ENCODE peak calls at places on chromosome X, in four cellular contexts. R is IMR-90, Z is K562, S is keratinocyte. J is an unnamed sample. For H3K9me1, the result is how much of the 10 kb centered on the place peaks cover.

GRCh38 chrX:56789518-56790070 is 60.6 kb downstream of the NBDY start:
- DNase-seq in R (no peak), Z (no peak), S (no peak), J (no peak)

GRCh38 chrX:57821703-57822375 is 88.4 kb downstream of the ZXDA start:
- DNase-seq in R (peak), Z (peak), S (peak), J (peak)

GRCh38 chrX:155997436-155997835 is at the start of gene IL9R:
- DNase-seq in R (no peak), Z (peak), S (no peak), J (no peak)

GRCh38 chrX:17380221-17380620 is 5.2 kb downstream of the NHS start:
- DNase-seq in R (no peak), Z (no peak), S (no peak), J (no peak)

GRCh38 chrX:50927127-50927526 is 16.6 kb downstream of the BMP15 start:
- DNase-seq in R (no peak), Z (no peak), S (no peak), J (no peak)

GRCh38 chrX:1134156-1134555 is 78.3 kb downstream of the CRLF2 start:
- DNase-seq in R (no peak), Z (no peak), S (no peak), J (no peak)

GRCh38 chrX:107748490-107748889 is 27.1 kb downstream of the TSC22D3 start:
- DNase-seq in R (no peak), Z (no peak), S (no peak), J (no peak)

GRCh38 chrX:151505796-151506195 is 57.7 kb upstream of the PASD1 start:
- DNase-seq in R (no peak), Z (peak), S (no peak), J (peak)

GRCh38 chrX:112826020-112826419 is 14.6 kb downstream of the AMOT start:
- DNase-seq in R (peak), Z (no peak), S (no peak), J (no peak)

GRCh38 chrX:69546417-69546816 is 42.3 kb downstream of the NALF2 start:
- DNase-seq in R (no peak), Z (no peak), S (no peak), J (no peak)

GRCh38 chrX:11321986-11322385 is 28.8 kb downstream of the AMELX start:
- DNase-seq in R (no peak), Z (no peak), S (no peak), J (no peak)

GRCh38 chrX:131288188-131288587 is 918 bp downstream of the IGSF1 start:
- DNase-seq in R (no peak), Z (no peak), S (no peak), J (no peak)

GRCh38 chrX:17525762-17526555 is 151.0 kb downstream of the NHS start:
- DNase-seq in R (peak), Z (no peak), S (no peak), J (no peak)

GRCh38 chrX:132520213-132520612 is 31.4 kb upstream of the MBNL3 start:
- DNase-seq in R (no peak), Z (no peak), S (no peak), J (no peak)

GRCh38 chrX:12975670-12975965 is 708 bp downstream of the TMSB4X start:
- DNase-seq in R (no peak), Z (no peak), S (no peak), J (no peak)

GRCh38 chrX:12973561-12974216 is 1.2 kb upstream of the TMSB4X start:
- DNase-seq in R (no peak), Z (no peak), S (no peak), J (peak)

GRCh38 chrX:12975999-12976558 is 1.2 kb downstream of the TMSB4X start:
- DNase-seq in R (peak), Z (peak), S (no peak), J (no peak)

GRCh38 chrX:12974217-12974796 is 603 bp upstream of the TMSB4X start:
- DNase-seq in R (peak), Z (peak), S (no peak), J (peak)

GRCh38 chrX:12974797-12975669 is at the start of gene TMSB4X:
- DNase-seq in R (peak), Z (peak), S (no peak), J (peak)
- H3K9me1 ChIP-seq in R (under half), Z (under half), S (under half), J (under half)

GRCh38 chrX:9516635-9517034 is 51.8 kb downstream of the TBL1X start:
- DNase-seq in R (no peak), Z (no peak), S (no peak), J (no peak)
- H3K9me1 ChIP-seq in R (under half), Z (under half), S (under half), J (under half)

GRCh38 chrX:25941559-25942250 is 196.4 kb upstream of the MAGEB18 start:
- DNase-seq in R (no peak), Z (no peak), S (no peak), J (peak)

GRCh38 chrX:25941087-25941486 is 197.1 kb upstream of the MAGEB18 start:
- DNase-seq in R (peak), Z (no peak), S (peak), J (peak)
- H3K9me1 ChIP-seq in R (under half), Z (under half), S (under half), J (under half)

GRCh38 chrX:134810211-134810610 is 151.9 kb upstream of the PLAC1 start:
- DNase-seq in R (peak), Z (peak), S (no peak), J (no peak)
- H3K9me1 ChIP-seq in R (under half), Z (under half), S (under half), J (under half)

DNA sequence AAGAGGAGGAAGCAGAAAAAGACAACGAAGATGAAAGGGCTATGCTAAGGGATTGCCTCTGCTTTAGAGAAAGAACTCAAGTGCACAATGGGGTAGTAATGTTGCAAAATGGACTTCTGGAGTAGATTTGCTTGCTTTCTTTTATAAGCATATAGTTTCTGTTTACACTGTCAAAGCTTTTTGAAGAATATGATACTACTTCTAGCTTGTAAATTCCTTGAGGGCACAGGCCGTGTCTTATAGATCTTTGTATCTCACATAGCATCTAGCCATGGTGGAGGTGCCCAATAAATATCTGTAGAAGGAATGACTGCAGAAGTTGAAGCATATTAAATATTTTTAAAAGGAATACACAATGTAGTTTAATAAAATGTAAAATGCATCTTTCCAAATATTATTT is 147.8 kb upstream of the ZIC3 start:
- DNase-seq in R (no peak), Z (no peak), S (no peak), J (no peak)
- H3K9me1 ChIP-seq in R (under half), Z (under half), S (under half), J (under half)

DNA sequence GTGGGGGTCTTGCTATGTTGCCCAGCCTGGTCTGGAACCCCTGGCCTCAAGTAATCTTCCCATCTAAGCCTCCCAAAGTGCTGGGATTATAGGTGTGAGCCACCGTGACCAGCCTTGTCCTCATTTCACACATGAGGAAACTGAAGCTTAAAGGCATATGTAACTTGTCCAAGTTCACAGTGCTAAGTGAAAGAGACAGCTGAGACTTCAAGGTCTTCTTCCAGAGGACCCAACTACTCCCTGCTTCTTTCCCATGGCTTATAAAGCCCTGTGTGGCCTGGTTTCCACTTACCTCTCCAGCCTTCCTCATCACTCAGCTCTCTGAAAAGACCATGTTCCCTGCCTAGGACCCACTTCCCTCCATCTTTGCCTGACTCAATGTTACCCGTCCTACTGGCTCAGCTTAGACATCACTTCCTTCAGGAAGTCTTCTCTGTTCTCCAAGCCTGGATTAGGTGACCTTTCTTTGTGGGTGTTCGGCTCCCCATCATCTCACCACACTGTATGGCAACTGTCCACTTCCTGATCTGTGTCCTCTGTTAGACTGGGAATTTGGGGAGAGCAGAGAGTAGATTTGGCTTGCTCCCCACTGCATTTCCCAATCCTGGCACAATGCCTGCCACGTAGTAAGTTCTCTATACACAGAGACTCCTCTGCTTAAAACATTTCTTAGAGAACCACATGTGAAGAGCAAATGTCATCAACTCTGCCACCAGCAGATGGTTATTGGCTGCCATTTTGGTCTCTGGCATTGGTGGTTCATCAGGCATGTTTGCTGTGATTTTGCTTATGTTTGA is 30.4 kb upstream of the LAMP2 start:
- DNase-seq in R (peak), Z (no peak), S (no peak), J (no peak)
- H3K9me1 ChIP-seq in R (under half), Z (under half), S (under half), J (under half)

GRCh38 chrX:118928126-118928525 is 46.3 kb upstream of the LONRF3 start:
- DNase-seq in R (no peak), Z (no peak), S (no peak), J (peak)
- H3K9me1 ChIP-seq in R (under half), Z (under half), S (under half), J (under half)

GRCh38 chrX:101359966-101360365 is 11.4 kb upstream of the TIMM8A start:
- DNase-seq in R (peak), Z (no peak), S (no peak), J (no peak)
- H3K9me1 ChIP-seq in R (under half), Z (under half), S (under half), J (under half)

DNA sequence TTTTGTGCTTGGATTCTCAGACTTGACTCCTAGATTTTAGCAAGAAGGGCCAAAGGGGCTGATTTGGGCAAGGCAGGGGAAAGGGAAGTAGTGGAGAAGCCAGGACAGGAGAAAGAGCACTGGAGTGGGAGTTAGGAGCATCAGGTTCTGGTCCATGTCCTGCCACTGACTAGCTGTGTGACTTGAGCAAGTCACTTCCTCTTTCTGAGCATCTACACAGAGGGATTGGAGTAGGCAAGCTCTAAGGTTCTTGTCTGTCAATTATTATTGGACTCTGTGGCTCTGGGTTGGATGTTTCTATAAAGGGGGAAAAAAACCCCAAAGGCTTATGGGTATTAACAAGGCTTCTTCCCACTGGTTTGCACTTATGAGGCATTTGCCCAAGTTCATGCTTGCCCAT is 24.4 kb downstream of the PLAC1 start:
- DNase-seq in R (no peak), Z (no peak), S (no peak), J (no peak)
- H3K9me1 ChIP-seq in R (under half), Z (under half), S (under half), J (under half)

DNA sequence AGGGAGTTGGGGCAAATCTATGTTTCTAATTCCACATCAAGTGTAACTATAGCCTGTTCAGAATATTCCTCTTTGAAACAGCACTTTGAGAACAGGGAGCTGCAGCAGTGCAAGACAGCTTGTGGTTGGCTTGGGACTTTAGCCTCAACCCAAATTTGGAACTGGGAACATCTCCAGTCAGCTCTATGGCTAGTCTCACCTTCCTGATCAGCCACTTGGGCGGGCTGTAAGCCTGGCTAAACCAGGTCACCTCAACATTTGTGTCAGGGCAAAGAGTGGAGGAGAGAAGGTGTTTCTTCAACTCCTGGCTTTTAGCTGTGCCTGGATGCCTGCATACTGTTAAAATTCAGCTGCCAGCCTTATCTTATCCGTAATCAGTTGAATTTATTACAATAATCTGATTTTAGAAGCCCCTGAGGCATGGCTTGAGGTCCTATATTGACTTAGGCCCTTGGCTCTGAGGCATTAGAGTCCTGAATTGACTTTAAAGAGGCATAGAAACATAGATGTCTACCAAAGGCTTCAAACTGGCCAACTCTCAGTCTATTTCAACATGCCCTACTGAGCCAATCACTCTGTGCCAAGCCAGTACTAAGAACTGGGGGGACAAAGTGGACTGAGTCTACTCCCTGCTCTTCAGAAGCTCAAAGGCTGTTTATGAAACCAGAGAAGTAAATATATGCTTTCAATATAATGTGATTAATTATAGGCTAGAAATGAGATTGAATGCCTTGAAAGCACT is 18.7 kb upstream of the AR start:
- DNase-seq in R (no peak), Z (no peak), S (no peak), J (no peak)
- H3K9me1 ChIP-seq in R (under half), Z (under half), S (under half), J (under half)

J was measured in endothelial cell of umbilical vein.